ENCODE peak calls at places on chromosomes 3 and 15, in eight cellular contexts. H is prostate gland, P is left ventricle myocardium inferior, O is pancreas, A is lung, C is uterus, R is endodermal cell, E is mesenchymal stem cell. D is an unnamed sample.
A peak's percentile ranks its signal among the peaks of the same experiment; 100 is the strongest.

GRCh38 chr15:72118400-72118978 is at the start of gene SENP8:
- DNase-seq in O (no peak), E (no peak), H (no peak), A (no peak), C (no peak), R (no peak), P (no peak), D (no peak)

GRCh38 chr15:73353734-73354133 is 15.0 kb downstream of the HCN4 start:
- DNase-seq in P (no peak), H (no peak), E (no peak), R (no peak), A (no peak), O (no peak), C (no peak), D (no peak)

GRCh38 chr3:118942195-118942594 is 92.5 kb downstream of the IGSF11 start:
- DNase-seq in C (no peak), E (no peak), A (no peak), R (no peak), P (no peak), O (no peak), H (no peak), D (no peak)

GRCh38 chr3:72660270-72661114 is 187.8 kb downstream of the SHQ1 start:
- DNase-seq in C (no peak), R (no peak), O (no peak), H (no peak), E (no peak), A (no peak), P (no peak), D (no peak)

GRCh38 chr15:52349062-52349700 is 53.6 kb upstream of the MYO5C start:
- DNase-seq in O (no peak), C (no peak), H (no peak), A (no peak), P (no peak), E (peak; percentile 27), R (no peak), D (peak; percentile 33)

GRCh38 chr3:29516164-29516563 is 235.3 kb downstream of the RBMS3 start:
- DNase-seq in A (no peak), P (no peak), R (no peak), E (no peak), C (no peak), H (no peak), O (no peak), D (no peak)

GRCh38 chr3:64078966-64079365 is 55.7 kb upstream of the PSMD6 start:
- DNase-seq in A (no peak), P (no peak), O (no peak), H (no peak), R (no peak), E (no peak), C (no peak), D (no peak)

GRCh38 chr3:108178676-108179075 is 43.5 kb downstream of the IFT57 start:
- DNase-seq in O (no peak), R (no peak), H (no peak), E (no peak), C (no peak), P (no peak), A (no peak), D (no peak)

GRCh38 chr15:90412356-90413194 is 24.5 kb downstream of the IQGAP1 start:
- DNase-seq in A (peak; percentile 86), P (no peak), C (no peak), E (peak; percentile 89), O (no peak), H (peak; percentile 76), R (peak; percentile 73), D (peak; percentile 98)

GRCh38 chr15:45456212-45457106 is 66.1 kb downstream of the SLC30A4 start:
- DNase-seq in H (no peak), E (peak; percentile 99), R (peak; percentile 50), C (peak; percentile 80), P (no peak), A (peak; percentile 70), O (no peak), D (peak; percentile 100)

GRCh38 chr3:72031581-72031980 is 246.6 kb upstream of the PROK2 start:
- DNase-seq in A (no peak), O (no peak), H (no peak), E (peak; percentile 64), R (no peak), P (peak; percentile 16), C (no peak), D (no peak)

GRCh38 chr3:35633332-35634124 is 5.8 kb upstream of the ARPP21 start:
- DNase-seq in O (no peak), H (no peak), C (no peak), A (no peak), P (no peak), R (no peak), E (no peak), D (no peak)

GRCh38 chr3:55897573-55898224 is 410.6 kb upstream of the WNT5A start:
- DNase-seq in E (peak; percentile 57), R (peak; percentile 63), P (no peak), C (no peak), H (no peak), A (no peak), O (no peak), D (no peak)

GRCh38 chr3:29415824-29416223 is 135.0 kb downstream of the RBMS3 start:
- DNase-seq in H (no peak), E (peak; percentile 70), C (no peak), A (no peak), O (no peak), R (no peak), P (no peak), D (peak; percentile 41)

GRCh38 chr15:25136119-25136518 is 181.3 kb downstream of the SNRPN start:
- DNase-seq in P (no peak), C (no peak), O (no peak), A (no peak), E (peak; percentile 8), R (peak; percentile 61), H (no peak), D (no peak)

GRCh38 chr3:15933439-15934144 is 135.8 kb upstream of the ANKRD28 start:
- DNase-seq in O (no peak), C (no peak), R (no peak), H (no peak), P (no peak), E (no peak), A (no peak), D (peak; percentile 35)

DNA sequence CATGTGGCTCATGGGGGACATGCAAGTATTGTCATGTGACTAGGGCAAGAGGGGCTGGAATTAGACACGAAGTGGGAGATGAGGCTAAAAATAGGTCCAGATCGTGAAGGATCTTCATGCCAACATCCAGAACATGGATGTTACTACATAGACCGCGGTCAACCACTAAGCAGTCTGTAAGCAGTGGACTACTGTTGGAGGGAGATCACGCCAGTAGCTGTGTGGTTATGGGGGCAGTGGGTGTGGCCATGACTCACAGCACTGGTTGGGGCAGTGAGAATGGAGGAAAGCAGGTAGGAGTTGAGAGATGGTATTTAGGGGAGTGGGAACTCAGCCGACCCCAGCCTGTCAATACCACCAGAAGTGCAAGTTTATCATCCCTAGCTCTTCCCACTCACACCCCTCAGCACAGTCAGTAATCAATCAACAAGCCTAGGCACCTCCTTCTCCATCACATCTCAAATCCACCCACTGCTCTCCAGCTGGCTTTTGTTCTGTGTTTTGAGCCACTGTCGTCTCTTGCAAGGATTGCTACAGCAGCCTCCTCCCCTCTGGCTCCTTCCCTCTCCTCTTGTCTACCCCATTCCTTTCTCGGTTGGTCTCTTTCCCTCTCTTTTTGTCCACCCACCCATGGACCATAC is 107.2 kb upstream of the ABHD17C start:
- DNase-seq in E (peak; percentile 82), P (no peak), O (no peak), R (peak; percentile 34), H (no peak), A (no peak), C (no peak), D (no peak)
- H3K27ac ChIP-seq in E (no peak overlapping the region), P (no peak overlapping the region), O (no peak overlapping the region), R (no peak overlapping the region), H (no peak overlapping the region), A (no peak overlapping the region), C (no peak overlapping the region), D (peak overlapping the region; percentile 97)

DNA sequence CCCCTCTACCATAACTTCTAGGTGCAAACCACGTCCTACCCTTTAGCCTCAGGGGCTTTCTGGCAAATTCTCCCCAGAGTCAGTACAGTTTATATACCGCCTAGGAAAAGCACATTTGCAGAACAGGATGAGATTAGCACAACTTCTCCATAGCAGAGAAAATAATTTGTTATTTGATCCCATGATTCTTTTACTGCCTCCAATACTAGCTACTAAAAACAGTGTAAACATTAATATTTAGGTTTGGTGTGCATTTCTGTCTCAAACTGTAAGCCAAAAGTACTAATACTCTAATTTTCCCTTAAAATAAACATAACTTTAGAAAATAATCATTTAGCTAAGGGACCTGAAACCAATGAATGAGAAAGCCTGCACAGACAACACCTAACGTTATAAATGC is 4.5 kb downstream of the CPEB1 start:
- DNase-seq in R (no peak), A (no peak), P (no peak), O (no peak), C (no peak), E (no peak), H (no peak), D (no peak)
- H3K27me3 ChIP-seq in R (peaks cover 48% of the 10 kb centered on the region), A (peaks cover 7% of the 10 kb centered on the region), P (peaks cover 99% of the 10 kb centered on the region), O (no peaks in the 10 kb centered on the region), C (no peaks in the 10 kb centered on the region), E (no peaks in the 10 kb centered on the region), H (peaks cover 7% of the 10 kb centered on the region), D (peaks cover 100% of the 10 kb centered on the region)

GRCh38 chr15:77497942-77498361 is 77.3 kb downstream of the HMG20A start:
- DNase-seq in E (peak; percentile 18), H (no peak), C (peak; percentile 37), O (no peak), R (no peak), A (no peak), P (no peak), D (no peak)
- H3K4me1 ChIP-seq in E (peaks cover 23% of the 10 kb centered on the region), H (peaks cover 13% of the 10 kb centered on the region), C (peaks cover 13% of the 10 kb centered on the region), O (peaks cover 27% of the 10 kb centered on the region), R (peaks cover 14% of the 10 kb centered on the region), A (peaks cover 25% of the 10 kb centered on the region), P (peaks cover 84% of the 10 kb centered on the region), D (peaks cover 10% of the 10 kb centered on the region)

GRCh38 chr3:114899186-114899931 is 247.7 kb downstream of the ZBTB20 start:
- DNase-seq in O (peak; percentile 55), A (peak; percentile 48), R (no peak), E (no peak), H (peak; percentile 17), C (no peak), P (no peak), D (no peak)

GRCh38 chr3:114904633-114905032 is 242.5 kb downstream of the ZBTB20 start:
- DNase-seq in A (no peak), P (no peak), H (no peak), C (no peak), R (no peak), O (no peak), E (no peak), D (no peak)

GRCh38 chr3:114902691-114903101 is 244.4 kb downstream of the ZBTB20 start:
- DNase-seq in H (no peak), R (peak; percentile 71), O (no peak), E (peak; percentile 21), A (no peak), P (no peak), C (no peak), D (no peak)

GRCh38 chr3:114903213-114903612 is 243.9 kb downstream of the ZBTB20 start:
- DNase-seq in P (no peak), R (no peak), E (no peak), A (no peak), O (no peak), C (no peak), H (no peak), D (peak; percentile 12)

DNA sequence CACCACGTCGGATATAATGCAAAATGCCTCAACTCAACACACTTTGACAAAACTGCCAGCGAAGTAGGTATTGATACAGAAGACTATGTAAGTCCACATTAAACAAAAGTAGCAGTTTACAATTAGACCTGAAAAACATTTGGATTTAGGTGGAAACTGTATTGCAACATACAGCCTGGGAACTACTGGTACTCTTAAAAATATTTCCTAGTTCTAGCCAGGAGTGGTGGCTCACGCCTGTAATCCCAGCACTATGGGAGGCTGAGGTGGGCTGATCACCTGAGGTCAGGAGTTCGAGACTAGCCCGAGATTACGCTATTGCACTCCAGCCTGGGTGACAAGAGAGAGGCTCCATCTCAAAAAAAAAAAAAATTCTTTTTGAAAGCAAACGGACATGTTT is 246.2 kb downstream of the ZBTB20 start:
- DNase-seq in P (no peak), E (no peak), R (no peak), C (no peak), O (no peak), H (no peak), A (no peak), D (no peak)
- H3K27ac ChIP-seq in P (peak overlapping the region; percentile 73), E (no peak overlapping the region), R (no peak overlapping the region), C (peak overlapping the region; percentile 71), O (peak overlapping the region; percentile 86), H (peak overlapping the region; percentile 65), A (peak overlapping the region; percentile 75), D (no peak overlapping the region)